ENCODE peak calls at places on chromosomes 4 and X, in four cellular contexts. I is K562, Y is H1, H is GM12878. J is an unnamed sample.

GRCh38 chr4:75892508-75892907 is 9.7 kb downstream of the PPEF2 start:
- DNase-seq in H (no peak), I (peak; percentile 21), Y (no peak), J (no peak)

GRCh38 chr4:32435320-32435719 is 1715.2 kb downstream of the PCDH7 start:
- DNase-seq in I (no peak), H (no peak), Y (no peak), J (no peak)

GRCh38 chrX:116342903-116343302 is 93.5 kb upstream of the SLC6A14 start:
- DNase-seq in Y (no peak), H (no peak), I (no peak), J (no peak)

GRCh38 chr4:123997116-123997515 is 600.5 kb downstream of the SPRY1 start:
- DNase-seq in Y (no peak), I (no peak), H (no peak), J (peak; percentile 3)

GRCh38 chrX:16885628-16886027 is 15.5 kb upstream of the RBBP7 start:
- DNase-seq in H (no peak), I (no peak), Y (no peak), J (no peak)

GRCh38 chr4:19947349-19947748 is 304.4 kb upstream of the SLIT2 start:
- DNase-seq in Y (no peak), I (no peak), H (no peak), J (no peak)

GRCh38 chr4:55366621-55367020 is 20.6 kb downstream of the SRD5A3 start:
- DNase-seq in Y (no peak), H (no peak), I (no peak), J (no peak)

GRCh38 chrX:7068939-7069367 is 78.6 kb upstream of the STS start:
- DNase-seq in H (no peak), I (no peak), Y (no peak), J (no peak)

GRCh38 chr4:101621120-101621519 is 169.4 kb upstream of the BANK1 start:
- DNase-seq in Y (no peak), I (no peak), H (no peak), J (no peak)

GRCh38 chr4:184748251-184748652 is 14.4 kb upstream of the CENPU start:
- DNase-seq in I (no peak), H (no peak), Y (no peak), J (no peak)

GRCh38 chr4:87077834-87078585 is 142.4 kb downstream of the KLHL8 start:
- DNase-seq in I (no peak), H (no peak), Y (no peak), J (no peak)

GRCh38 chr4:1973218-1973617 is 35.6 kb downstream of the NELFA start:
- DNase-seq in H (no peak), Y (no peak), I (no peak), J (no peak)

GRCh38 chrX:33014949-33015348 is 196.4 kb downstream of the DMD start:
- DNase-seq in I (no peak), Y (no peak), H (no peak), J (no peak)

DNA sequence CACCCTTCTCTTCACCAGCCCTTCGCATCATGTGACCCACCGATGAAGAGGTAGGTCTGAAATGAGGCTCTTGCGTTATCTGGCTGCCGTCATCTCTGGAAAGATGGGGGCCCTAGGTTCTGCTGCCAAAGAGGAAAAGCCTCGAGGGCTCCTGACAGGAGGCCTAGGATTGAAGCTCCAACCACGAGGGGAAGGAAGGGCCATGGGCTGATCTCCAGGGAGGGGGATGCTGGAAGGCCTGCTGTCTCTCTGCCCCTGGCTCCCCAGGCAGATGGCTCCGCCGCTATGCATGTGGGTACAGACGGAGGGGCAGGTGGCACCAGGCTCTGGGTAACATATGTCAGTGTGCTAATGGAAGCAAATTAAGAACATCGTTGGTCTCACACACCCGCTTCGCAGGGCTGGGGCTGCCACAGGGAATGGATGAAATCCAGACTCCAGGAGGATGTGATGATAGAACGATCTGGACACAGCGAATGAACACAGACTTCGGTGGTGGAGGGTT is 44.9 kb downstream of the AFAP1 start:
- DNase-seq in H (no peak), Y (no peak), I (no peak), J (no peak)
- H3K79me2 ChIP-seq in H (no peaks in the 10 kb centered on the region), Y (peaks cover 40% of the 10 kb centered on the region), I (no peaks in the 10 kb centered on the region), J (no peaks in the 10 kb centered on the region)

GRCh38 chr4:106624674-106625073 is 256.1 kb upstream of the GIMD1 start:
- DNase-seq in I (no peak), Y (no peak), H (no peak), J (no peak)
- TF ChIP-seq CBX5 in I (no peak), Y (no peak), H (no peak), J (no peak)

DNA sequence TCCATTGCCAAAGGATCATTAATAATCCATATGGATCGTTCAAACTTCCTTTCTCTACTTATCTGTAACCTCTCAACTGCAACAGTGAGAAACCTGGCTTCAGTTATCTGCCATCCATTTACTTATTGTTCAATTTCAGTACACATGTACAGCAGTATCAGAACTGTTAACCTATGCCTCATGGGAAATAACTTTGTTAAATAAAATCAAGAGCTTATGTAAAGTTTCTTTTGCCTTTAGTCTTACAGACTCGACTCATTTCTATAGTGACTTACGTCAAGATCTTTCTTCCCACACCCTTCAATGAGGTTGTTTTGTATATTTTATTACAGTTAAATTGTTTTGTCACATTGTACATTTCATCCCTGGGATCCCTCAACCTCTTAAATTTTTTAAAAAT is 11.4 kb downstream of the UBQLN2 start:
- DNase-seq in I (no peak), H (no peak), Y (no peak), J (no peak)
- H3K79me2 ChIP-seq in I (no peaks in the 10 kb centered on the region), H (peaks cover 3% of the 10 kb centered on the region), Y (no peaks in the 10 kb centered on the region), J (no peaks in the 10 kb centered on the region)

GRCh38 chr4:166535865-166536264 is 662.8 kb downstream of the TLL1 start:
- DNase-seq in Y (no peak), H (no peak), I (no peak), J (no peak)
- TF ChIP-seq CBX5 in Y (no peak), H (no peak), I (no peak), J (no peak)

GRCh38 chr4:158769175-158769831 is 477 bp downstream of the FNIP2 start:
- DNase-seq in I (peak; percentile 61), Y (no peak), H (no peak), J (no peak)
- H3K79me2 ChIP-seq in I (peaks cover 38% of the 10 kb centered on the region), Y (peaks cover 10% of the 10 kb centered on the region), H (peaks cover 4% of the 10 kb centered on the region), J (peaks cover 50% of the 10 kb centered on the region)

GRCh38 chr4:3660086-3660927 is 105.9 kb upstream of the ADRA2C start:
- DNase-seq in I (no peak), Y (no peak), H (no peak), J (no peak)
- TF ChIP-seq CBX5 in I (no peak), Y (no peak), H (no peak), J (no peak)

J was measured in HepG2.